ENCODE peak calls at places on chromosomes 1 and 21, in nine cellular contexts. One of them, this sample, is unnamed.

GRCh38 chr1:5649795-5650194 is 342.4 kb downstream of the NPHP4 start:
- DNase-seq in cardiac muscle cell: no peak
- DNase-seq in stimulated activated naive B cell treated with anti-CD40 and anti-IgM and Interleukin-4, amounts not matched to agents 10 μg/mL and 1 μg/mL and 100 μg/mL, for 72 hours: no peak
- DNase-seq in ELF-1: no peak
- DNase-seq in SK-MEL-5: no peak
- DNase-seq in HL-60: no peak
- DNase-seq in activated CD4-positive, alpha-beta memory T cell treated with anti-CD3 and anti-CD28 coated beads, Interleukin-2, amount 10 ng/mL, durations not matched to agents 7 days and 5 days: peak; percentile 8
- DNase-seq in RWPE1: no peak
- DNase-seq in T follicular helper cell: no peak
- DNase-seq in this sample: no peak

GRCh38 chr1:117060441-117061317 is 553 bp downstream of the TTF2 start:
- DNase-seq in activated CD4-positive, alpha-beta memory T cell treated with anti-CD3 and anti-CD28 coated beads, Interleukin-2, amount 10 ng/mL, durations not matched to agents 7 days and 5 days: no peak
- DNase-seq in SK-MEL-5: peak; percentile 61
- DNase-seq in HL-60: peak; percentile 28
- DNase-seq in T follicular helper cell: peak; percentile 1
- DNase-seq in RWPE1: peak; percentile 74
- DNase-seq in ELF-1: peak; percentile 75
- DNase-seq in stimulated activated naive B cell treated with anti-CD40 and anti-IgM and Interleukin-4, amounts not matched to agents 10 μg/mL and 1 μg/mL and 100 μg/mL, for 72 hours: peak; percentile 42
- DNase-seq in cardiac muscle cell: no peak
- DNase-seq in this sample: no peak

GRCh38 chr1:180917306-180918065 is 4.8 kb downstream of the KIAA1614 start:
- DNase-seq in stimulated activated naive B cell treated with anti-CD40 and anti-IgM and Interleukin-4, amounts not matched to agents 10 μg/mL and 1 μg/mL and 100 μg/mL, for 72 hours: no peak
- DNase-seq in cardiac muscle cell: no peak
- DNase-seq in T follicular helper cell: no peak
- DNase-seq in RWPE1: no peak
- DNase-seq in HL-60: peak; percentile 20
- DNase-seq in activated CD4-positive, alpha-beta memory T cell treated with anti-CD3 and anti-CD28 coated beads, Interleukin-2, amount 10 ng/mL, durations not matched to agents 7 days and 5 days: no peak
- DNase-seq in SK-MEL-5: peak; percentile 55
- DNase-seq in ELF-1: peak; percentile 77
- DNase-seq in this sample: no peak

GRCh38 chr1:64934115-64934880 is 32.1 kb downstream of the JAK1 start:
- DNase-seq in cardiac muscle cell: no peak
- DNase-seq in stimulated activated naive B cell treated with anti-CD40 and anti-IgM and Interleukin-4, amounts not matched to agents 10 μg/mL and 1 μg/mL and 100 μg/mL, for 72 hours: no peak
- DNase-seq in T follicular helper cell: no peak
- DNase-seq in SK-MEL-5: no peak
- DNase-seq in ELF-1: no peak
- DNase-seq in HL-60: no peak
- DNase-seq in activated CD4-positive, alpha-beta memory T cell treated with anti-CD3 and anti-CD28 coated beads, Interleukin-2, amount 10 ng/mL, durations not matched to agents 7 days and 5 days: no peak
- DNase-seq in RWPE1: peak; percentile 28
- DNase-seq in this sample: no peak

GRCh38 chr1:29703596-29703995 is 467.3 kb downstream of the PTPRU start:
- DNase-seq in SK-MEL-5: peak; percentile 68
- DNase-seq in activated CD4-positive, alpha-beta memory T cell treated with anti-CD3 and anti-CD28 coated beads, Interleukin-2, amount 10 ng/mL, durations not matched to agents 7 days and 5 days: no peak
- DNase-seq in HL-60: peak; percentile 13
- DNase-seq in cardiac muscle cell: peak; percentile 49
- DNase-seq in T follicular helper cell: no peak
- DNase-seq in stimulated activated naive B cell treated with anti-CD40 and anti-IgM and Interleukin-4, amounts not matched to agents 10 μg/mL and 1 μg/mL and 100 μg/mL, for 72 hours: no peak
- DNase-seq in RWPE1: peak; percentile 64
- DNase-seq in ELF-1: peak; percentile 31
- DNase-seq in this sample: no peak

GRCh38 chr1:7613106-7613850 is 157.8 kb upstream of the VAMP3 start:
- DNase-seq in ELF-1: no peak
- DNase-seq in SK-MEL-5: no peak
- DNase-seq in stimulated activated naive B cell treated with anti-CD40 and anti-IgM and Interleukin-4, amounts not matched to agents 10 μg/mL and 1 μg/mL and 100 μg/mL, for 72 hours: no peak
- DNase-seq in cardiac muscle cell: no peak
- DNase-seq in HL-60: no peak
- DNase-seq in T follicular helper cell: no peak
- DNase-seq in RWPE1: no peak
- DNase-seq in activated CD4-positive, alpha-beta memory T cell treated with anti-CD3 and anti-CD28 coated beads, Interleukin-2, amount 10 ng/mL, durations not matched to agents 7 days and 5 days: no peak
- DNase-seq in this sample: no peak

GRCh38 chr1:159055181-159055621 is 21.4 kb downstream of the AIM2 start:
- DNase-seq in ELF-1: no peak
- DNase-seq in SK-MEL-5: peak; percentile 22
- DNase-seq in T follicular helper cell: no peak
- DNase-seq in RWPE1: peak; percentile 33
- DNase-seq in cardiac muscle cell: no peak
- DNase-seq in stimulated activated naive B cell treated with anti-CD40 and anti-IgM and Interleukin-4, amounts not matched to agents 10 μg/mL and 1 μg/mL and 100 μg/mL, for 72 hours: no peak
- DNase-seq in HL-60: peak; percentile 85
- DNase-seq in activated CD4-positive, alpha-beta memory T cell treated with anti-CD3 and anti-CD28 coated beads, Interleukin-2, amount 10 ng/mL, durations not matched to agents 7 days and 5 days: no peak
- DNase-seq in this sample: no peak

GRCh38 chr1:3213730-3214129 is 144.7 kb downstream of the PRDM16 start:
- DNase-seq in HL-60: no peak
- DNase-seq in cardiac muscle cell: no peak
- DNase-seq in activated CD4-positive, alpha-beta memory T cell treated with anti-CD3 and anti-CD28 coated beads, Interleukin-2, amount 10 ng/mL, durations not matched to agents 7 days and 5 days: no peak
- DNase-seq in SK-MEL-5: no peak
- DNase-seq in ELF-1: no peak
- DNase-seq in stimulated activated naive B cell treated with anti-CD40 and anti-IgM and Interleukin-4, amounts not matched to agents 10 μg/mL and 1 μg/mL and 100 μg/mL, for 72 hours: no peak
- DNase-seq in T follicular helper cell: no peak
- DNase-seq in RWPE1: no peak
- DNase-seq in this sample: no peak

GRCh38 chr1:179099891-179100290 is 18.0 kb downstream of the TOR3A start:
- DNase-seq in ELF-1: no peak
- DNase-seq in stimulated activated naive B cell treated with anti-CD40 and anti-IgM and Interleukin-4, amounts not matched to agents 10 μg/mL and 1 μg/mL and 100 μg/mL, for 72 hours: no peak
- DNase-seq in SK-MEL-5: no peak
- DNase-seq in T follicular helper cell: no peak
- DNase-seq in RWPE1: no peak
- DNase-seq in HL-60: no peak
- DNase-seq in activated CD4-positive, alpha-beta memory T cell treated with anti-CD3 and anti-CD28 coated beads, Interleukin-2, amount 10 ng/mL, durations not matched to agents 7 days and 5 days: no peak
- DNase-seq in cardiac muscle cell: no peak
- DNase-seq in this sample: no peak

GRCh38 chr21:46121286-46122221 is 23.6 kb downstream of the COL6A2 start:
- DNase-seq in activated CD4-positive, alpha-beta memory T cell treated with anti-CD3 and anti-CD28 coated beads, Interleukin-2, amount 10 ng/mL, durations not matched to agents 7 days and 5 days: no peak
- DNase-seq in stimulated activated naive B cell treated with anti-CD40 and anti-IgM and Interleukin-4, amounts not matched to agents 10 μg/mL and 1 μg/mL and 100 μg/mL, for 72 hours: no peak
- DNase-seq in T follicular helper cell: no peak
- DNase-seq in RWPE1: no peak
- DNase-seq in HL-60: no peak
- DNase-seq in cardiac muscle cell: no peak
- DNase-seq in SK-MEL-5: no peak
- DNase-seq in ELF-1: no peak
- DNase-seq in this sample: no peak

GRCh38 chr1:24714859-24715520 is 30.3 kb upstream of the CLIC4 start:
- DNase-seq in RWPE1: no peak
- DNase-seq in ELF-1: no peak
- DNase-seq in HL-60: no peak
- DNase-seq in T follicular helper cell: no peak
- DNase-seq in cardiac muscle cell: no peak
- DNase-seq in stimulated activated naive B cell treated with anti-CD40 and anti-IgM and Interleukin-4, amounts not matched to agents 10 μg/mL and 1 μg/mL and 100 μg/mL, for 72 hours: no peak
- DNase-seq in SK-MEL-5: peak; percentile 95
- DNase-seq in activated CD4-positive, alpha-beta memory T cell treated with anti-CD3 and anti-CD28 coated beads, Interleukin-2, amount 10 ng/mL, durations not matched to agents 7 days and 5 days: no peak
- DNase-seq in this sample: peak; percentile 22